ENCODE peak calls at places on chromosomes 12 and 14, in eight cellular contexts. C, V, E, I, X, T, G and U are unnamed samples.
A peak's percentile ranks its signal among the peaks of the same experiment; 100 is the strongest.

GRCh38 chr14:91111443-91111842 is 2.4 kb upstream of the DGLUCY start:
- DNase-seq in C (no peak), V (no peak), E (peak; percentile 42), I (no peak), X (no peak), T (no peak), G (no peak), U (no peak)

GRCh38 chr14:74825008-74825407 is 50.9 kb downstream of the PROX2 start:
- DNase-seq in C (no peak), V (no peak), E (peak; percentile 24), I (peak; percentile 51), X (no peak), T (no peak), G (no peak), U (no peak)

GRCh38 chr12:24853588-24853987 is 95.3 kb downstream of the BCAT1 start:
- DNase-seq in C (no peak), V (no peak), E (peak; percentile 69), I (peak; percentile 47), X (no peak), T (no peak), G (no peak), U (no peak)

GRCh38 chr12:126966498-126966897 is 1300.5 kb upstream of the TMEM132C start:
- DNase-seq in C (no peak), V (no peak), E (no peak), I (no peak), X (no peak), T (no peak), G (no peak), U (no peak)

GRCh38 chr12:120220838-120221575 is 20.1 kb upstream of the RPLP0 start:
- DNase-seq in C (no peak), V (no peak), E (no peak), I (no peak), X (no peak), T (no peak), G (no peak), U (no peak)

GRCh38 chr12:94761559-94761958 is 111.2 kb upstream of the TMCC3 start:
- DNase-seq in C (no peak), V (peak; percentile 75), E (peak; percentile 94), I (peak; percentile 92), X (no peak), T (no peak), G (no peak), U (no peak)

GRCh38 chr14:100860556-100861187 is 34.8 kb downstream of the MEG3 start:
- DNase-seq in C (no peak), V (no peak), E (no peak), I (no peak), X (no peak), T (peak; percentile 7), G (no peak), U (no peak)

GRCh38 chr12:40522837-40523236 is 169.4 kb upstream of the CNTN1 start:
- DNase-seq in C (no peak), V (no peak), E (no peak), I (no peak), X (no peak), T (no peak), G (no peak), U (no peak)

GRCh38 chr12:125013816-125014442 is 20.5 kb downstream of the BRI3BP start:
- DNase-seq in C (no peak), V (no peak), E (no peak), I (no peak), X (no peak), T (no peak), G (no peak), U (no peak)

GRCh38 chr14:61575751-61576150 is 119.6 kb upstream of the HIF1A start:
- DNase-seq in C (no peak), V (no peak), E (no peak), I (no peak), X (no peak), T (no peak), G (no peak), U (no peak)

DNA sequence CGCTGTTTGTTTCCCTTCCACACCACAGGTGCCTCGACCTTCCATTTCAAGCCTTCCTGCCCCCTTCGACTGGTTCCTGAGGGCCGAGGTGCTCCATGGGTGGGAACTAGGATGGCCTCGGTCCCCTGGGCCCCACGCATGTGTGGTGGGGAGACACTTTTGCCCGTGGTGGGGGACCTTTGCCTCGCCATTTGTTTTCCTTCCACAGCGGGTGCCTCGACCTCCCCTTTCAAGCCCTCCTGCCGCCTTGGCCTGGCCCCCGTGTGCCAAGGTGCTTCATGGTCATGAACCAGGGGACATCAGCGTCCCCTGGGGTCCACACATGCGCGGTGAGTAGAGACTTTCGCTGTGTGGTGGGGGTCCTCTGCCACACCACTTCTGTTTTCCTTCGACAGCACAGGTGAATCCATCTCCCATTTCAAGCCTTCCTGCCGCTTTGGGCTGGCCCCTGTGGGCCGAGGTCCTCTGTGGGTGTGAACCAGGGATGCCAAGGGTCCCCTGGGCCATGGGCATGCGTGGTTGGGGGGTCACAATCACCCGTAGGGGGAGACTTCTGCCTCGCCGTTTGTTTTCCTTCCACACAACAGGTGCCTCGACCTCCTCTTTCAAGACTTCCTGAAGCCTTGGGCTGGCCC is 364.4 kb downstream of the ALG10 start:
- DNase-seq in C (no peak), V (no peak), E (no peak), I (no peak), X (no peak), T (no peak), G (no peak), U (no peak)
- H3K9me3 ChIP-seq in C (no peaks in the 10 kb centered on the region), V (no peaks in the 10 kb centered on the region), E (peaks cover 70% of the 10 kb centered on the region), I (no peaks in the 10 kb centered on the region), X (no peaks in the 10 kb centered on the region), T (peaks cover 49% of the 10 kb centered on the region), G (peaks cover 14% of the 10 kb centered on the region), U (peaks cover 95% of the 10 kb centered on the region)

DNA sequence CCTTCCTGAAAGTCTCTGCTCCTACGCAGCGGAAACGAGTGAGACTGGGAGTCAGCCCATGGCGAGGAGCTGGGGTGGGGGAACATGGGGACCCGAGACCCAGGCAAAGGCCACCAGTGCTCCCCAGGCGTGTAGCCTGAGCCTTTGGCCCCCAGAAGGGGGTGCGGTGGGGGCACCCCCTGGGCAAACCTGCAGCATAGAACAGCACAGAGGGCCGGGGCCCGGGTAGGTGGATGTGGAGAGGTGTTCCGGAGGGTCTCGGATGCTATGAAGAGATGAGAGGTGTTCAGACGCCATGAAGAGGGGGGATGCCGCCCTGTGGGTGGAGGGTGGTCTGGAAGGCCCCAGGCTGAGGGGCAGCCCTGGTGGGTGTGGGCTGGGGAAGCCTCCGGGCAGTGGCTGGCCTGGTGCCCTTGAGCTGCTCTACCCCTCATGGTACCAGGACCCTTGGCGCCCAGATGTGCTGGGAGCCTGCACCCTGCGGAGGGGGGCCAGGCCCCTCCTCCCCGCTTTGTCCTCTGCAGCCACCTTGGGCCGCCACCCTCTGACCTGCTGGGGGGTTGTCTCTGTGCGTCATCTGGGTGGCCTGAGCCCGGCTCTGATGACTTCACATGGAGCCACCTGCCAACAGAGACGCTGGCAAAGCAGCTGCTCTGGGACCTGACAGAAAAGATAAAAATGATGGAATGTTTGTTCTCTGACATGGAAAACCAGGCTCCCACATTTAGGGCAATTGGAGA is 83.4 kb downstream of the KIF26A start:
- DNase-seq in C (no peak), V (no peak), E (no peak), I (no peak), X (peak; percentile 11), T (no peak), G (no peak), U (no peak)
- H3K9me3 ChIP-seq in C (no peaks in the 10 kb centered on the region), V (no peaks in the 10 kb centered on the region), E (peaks cover 24% of the 10 kb centered on the region), I (no peaks in the 10 kb centered on the region), X (no peaks in the 10 kb centered on the region), T (no peaks in the 10 kb centered on the region), G (no peaks in the 10 kb centered on the region), U (no peaks in the 10 kb centered on the region)

GRCh38 chr12:22653075-22653474 is 28.1 kb downstream of the ETNK1 start:
- DNase-seq in C (no peak), V (no peak), E (no peak), I (peak; percentile 52), X (no peak), T (no peak), G (no peak), U (no peak)

GRCh38 chr12:22656835-22657234 is 31.9 kb downstream of the ETNK1 start:
- DNase-seq in C (no peak), V (no peak), E (peak; percentile 17), I (no peak), X (no peak), T (no peak), G (no peak), U (no peak)

GRCh38 chr12:22656376-22656775 is 31.4 kb downstream of the ETNK1 start:
- DNase-seq in C (no peak), V (no peak), E (no peak), I (no peak), X (no peak), T (no peak), G (no peak), U (no peak)

GRCh38 chr12:22657538-22657937 is 32.6 kb downstream of the ETNK1 start:
- DNase-seq in C (no peak), V (no peak), E (peak; percentile 56), I (peak; percentile 9), X (no peak), T (no peak), G (no peak), U (no peak)

GRCh38 chr12:22653790-22654189 is 28.8 kb downstream of the ETNK1 start:
- DNase-seq in C (no peak), V (no peak), E (peak; percentile 54), I (peak; percentile 7), X (no peak), T (no peak), G (no peak), U (no peak)
- H3K9me3 ChIP-seq in C (no peaks in the 10 kb centered on the region), V (no peaks in the 10 kb centered on the region), E (no peaks in the 10 kb centered on the region), I (no peaks in the 10 kb centered on the region), X (no peaks in the 10 kb centered on the region), T (no peaks in the 10 kb centered on the region), G (no peaks in the 10 kb centered on the region), U (no peaks in the 10 kb centered on the region)

GRCh38 chr12:133190176-133190575 is 8.9 kb downstream of the ZNF268 start:
- DNase-seq in C (no peak), V (no peak), E (no peak), I (no peak), X (no peak), T (no peak), G (no peak), U (no peak)

DNA sequence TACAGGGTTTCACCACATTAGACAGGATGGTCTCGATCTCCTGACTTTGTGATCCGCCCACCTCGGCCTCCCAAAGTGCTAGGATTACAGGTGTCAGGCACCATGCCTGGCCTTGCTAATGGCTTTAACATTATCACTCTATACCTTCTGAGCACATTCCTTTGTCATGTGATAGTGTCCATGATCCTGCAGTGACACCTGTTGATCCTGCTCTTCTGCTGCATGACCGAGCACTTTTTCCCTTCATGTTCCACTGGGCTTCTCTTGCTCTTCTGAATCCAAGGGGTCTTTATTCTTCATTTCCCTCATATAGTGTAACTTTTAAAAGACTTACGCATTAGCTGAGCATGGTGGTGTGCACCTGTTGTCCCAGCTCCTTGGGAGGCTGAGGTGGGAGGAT is 11.6 kb downstream of the ZNF268 start:
- DNase-seq in C (no peak), V (no peak), E (no peak), I (no peak), X (no peak), T (no peak), G (no peak), U (no peak)
- H3K9me3 ChIP-seq in C (peaks cover 51% of the 10 kb centered on the region), V (peaks cover 41% of the 10 kb centered on the region), E (peaks cover 62% of the 10 kb centered on the region), I (peaks cover 6% of the 10 kb centered on the region), X (peaks cover 82% of the 10 kb centered on the region), T (peaks cover 92% of the 10 kb centered on the region), G (peaks cover 92% of the 10 kb centered on the region), U (peaks cover 87% of the 10 kb centered on the region)